ENCODE peak calls at places on chromosomes 5 and 9, in five cellular contexts. One of them, this sample, is unnamed.

GRCh38 chr9:95486318-95486717 is 30.5 kb downstream of the PTCH1 start:
- DNase-seq in GM23248: no peak
- DNase-seq in HCT116: no peak
- DNase-seq in fibroblast of lung: no peak
- DNase-seq in Karpas-422: no peak
- DNase-seq in this sample: no peak

GRCh38 chr5:123000731-123001130 is 35.8 kb downstream of the PPIC start:
- DNase-seq in GM23248: no peak
- DNase-seq in HCT116: no peak
- DNase-seq in fibroblast of lung: no peak
- DNase-seq in Karpas-422: no peak
- DNase-seq in this sample: no peak

GRCh38 chr9:134318941-134319305 is 7.3 kb upstream of the RXRA start:
- DNase-seq in GM23248: no peak
- DNase-seq in HCT116: no peak
- DNase-seq in fibroblast of lung: no peak
- DNase-seq in Karpas-422: no peak
- DNase-seq in this sample: no peak

GRCh38 chr5:116576043-116576713 is 1.6 kb upstream of the SEMA6A start:
- DNase-seq in GM23248: peak; percentile 63
- DNase-seq in HCT116: peak; percentile 72
- DNase-seq in fibroblast of lung: peak; percentile 49
- DNase-seq in Karpas-422: peak; percentile 87
- DNase-seq in this sample: peak; percentile 9

GRCh38 chr9:134066923-134067851 is 639 bp downstream of the BRD3 start:
- DNase-seq in GM23248: peak; percentile 60
- DNase-seq in HCT116: no peak
- DNase-seq in fibroblast of lung: peak; percentile 36
- DNase-seq in Karpas-422: peak; percentile 73
- DNase-seq in this sample: no peak

GRCh38 chr9:71716138-71716909 is 52.0 kb downstream of the CEMIP2 start:
- DNase-seq in GM23248: peak; percentile 37
- DNase-seq in HCT116: no peak
- DNase-seq in fibroblast of lung: no peak
- DNase-seq in Karpas-422: peak; percentile 42
- DNase-seq in this sample: no peak

GRCh38 chr9:99023831-99024230 is 80.1 kb downstream of the COL15A1 start:
- DNase-seq in GM23248: peak; percentile 52
- DNase-seq in HCT116: no peak
- DNase-seq in fibroblast of lung: peak; percentile 34
- DNase-seq in Karpas-422: peak; percentile 54
- DNase-seq in this sample: no peak

GRCh38 chr9:117825609-117826347 is 121.6 kb downstream of the TLR4 start:
- DNase-seq in GM23248: no peak
- DNase-seq in HCT116: no peak
- DNase-seq in fibroblast of lung: no peak
- DNase-seq in Karpas-422: no peak
- DNase-seq in this sample: no peak

GRCh38 chr5:146560205-146560812 is 44.3 kb upstream of the GPR151 start:
- DNase-seq in GM23248: peak; percentile 53
- DNase-seq in HCT116: no peak
- DNase-seq in fibroblast of lung: peak; percentile 81
- DNase-seq in Karpas-422: no peak
- DNase-seq in this sample: no peak

GRCh38 chr9:135919318-135919717 is 12.0 kb upstream of the CAMSAP1 start:
- DNase-seq in GM23248: no peak
- DNase-seq in HCT116: no peak
- DNase-seq in fibroblast of lung: no peak
- DNase-seq in Karpas-422: no peak
- DNase-seq in this sample: no peak

GRCh38 chr5:93294184-93294583 is 286.8 kb downstream of the NR2F1-AS1 start:
- DNase-seq in GM23248: peak; percentile 84
- DNase-seq in HCT116: no peak
- DNase-seq in fibroblast of lung: peak; percentile 68
- DNase-seq in Karpas-422: no peak
- DNase-seq in this sample: peak; percentile 72

GRCh38 chr5:145984072-145984471 is 47.7 kb downstream of the SH3RF2 start:
- DNase-seq in GM23248: no peak
- DNase-seq in HCT116: no peak
- DNase-seq in fibroblast of lung: no peak
- DNase-seq in Karpas-422: no peak
- DNase-seq in this sample: no peak

DNA sequence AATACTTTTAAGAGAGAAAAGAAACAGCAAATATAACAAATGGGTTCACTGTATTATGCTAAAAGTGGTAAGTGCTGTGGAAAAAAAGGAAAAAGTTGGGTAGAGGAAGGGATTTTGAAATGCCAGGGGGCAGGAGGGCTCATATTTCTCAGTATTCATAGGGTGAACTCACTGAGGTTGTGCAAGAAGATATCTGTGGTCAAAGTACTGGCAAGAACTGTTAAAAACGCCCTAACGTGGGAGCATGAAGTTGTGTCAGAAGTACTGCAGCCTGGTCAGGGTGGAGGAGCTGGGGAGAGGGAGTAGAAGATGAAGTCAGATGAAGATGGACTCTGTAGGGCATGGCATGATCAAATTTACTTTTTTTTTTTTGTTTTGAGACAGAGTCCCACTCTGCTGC is 31.2 kb upstream of the SLC28A3 start:
- DNase-seq in GM23248: peak; percentile 97
- DNase-seq in HCT116: no peak
- DNase-seq in fibroblast of lung: peak; percentile 88
- DNase-seq in Karpas-422: no peak
- DNase-seq in this sample: no peak
- H3K4me1 ChIP-seq in GM23248: peaks cover 30% of the 10 kb centered on the region
- H3K4me1 ChIP-seq in HCT116: no peaks in the 10 kb centered on the region
- H3K4me1 ChIP-seq in fibroblast of lung: no peaks in the 10 kb centered on the region
- H3K4me1 ChIP-seq in Karpas-422: no peaks in the 10 kb centered on the region
- H3K4me1 ChIP-seq in this sample: peaks cover 2% of the 10 kb centered on the region

GRCh38 chr5:119386945-119387344 is 31.1 kb downstream of the TNFAIP8 start:
- DNase-seq in GM23248: no peak
- DNase-seq in HCT116: no peak
- DNase-seq in fibroblast of lung: peak; percentile 37
- DNase-seq in Karpas-422: no peak
- DNase-seq in this sample: no peak
- H3K4me2 ChIP-seq in GM23248: no peak overlapping the region
- H3K4me2 ChIP-seq in HCT116: no peak overlapping the region
- H3K4me2 ChIP-seq in fibroblast of lung: no peak overlapping the region
- H3K4me2 ChIP-seq in Karpas-422: no peak overlapping the region
- H3K4me2 ChIP-seq in this sample: no peak overlapping the region

GRCh38 chr5:170269579-170269978 is 28.0 kb downstream of the LCP2 start:
- DNase-seq in GM23248: no peak
- DNase-seq in HCT116: no peak
- DNase-seq in fibroblast of lung: peak; percentile 25
- DNase-seq in Karpas-422: no peak
- DNase-seq in this sample: no peak

GRCh38 chr5:170267431-170268152 is 30.0 kb downstream of the LCP2 start:
- DNase-seq in GM23248: peak; percentile 80
- DNase-seq in HCT116: peak; percentile 37
- DNase-seq in fibroblast of lung: peak; percentile 53
- DNase-seq in Karpas-422: peak; percentile 96
- DNase-seq in this sample: peak; percentile 28

GRCh38 chr5:170266570-170267379 is 30.8 kb downstream of the LCP2 start:
- DNase-seq in GM23248: no peak
- DNase-seq in HCT116: no peak
- DNase-seq in fibroblast of lung: no peak
- DNase-seq in Karpas-422: no peak
- DNase-seq in this sample: no peak

GRCh38 chr5:170268884-170269283 is 28.7 kb downstream of the LCP2 start:
- DNase-seq in GM23248: no peak
- DNase-seq in HCT116: no peak
- DNase-seq in fibroblast of lung: no peak
- DNase-seq in Karpas-422: no peak
- DNase-seq in this sample: no peak

GRCh38 chr5:170268153-170268689 is 29.4 kb downstream of the LCP2 start:
- DNase-seq in GM23248: no peak
- DNase-seq in HCT116: no peak
- DNase-seq in fibroblast of lung: no peak
- DNase-seq in Karpas-422: no peak
- DNase-seq in this sample: no peak
- H3K4me1 ChIP-seq in GM23248: no peaks in the 10 kb centered on the region
- H3K4me1 ChIP-seq in HCT116: no peaks in the 10 kb centered on the region
- H3K4me1 ChIP-seq in fibroblast of lung: no peaks in the 10 kb centered on the region
- H3K4me1 ChIP-seq in Karpas-422: peaks cover 61% of the 10 kb centered on the region
- H3K4me1 ChIP-seq in this sample: no peaks in the 10 kb centered on the region

DNA sequence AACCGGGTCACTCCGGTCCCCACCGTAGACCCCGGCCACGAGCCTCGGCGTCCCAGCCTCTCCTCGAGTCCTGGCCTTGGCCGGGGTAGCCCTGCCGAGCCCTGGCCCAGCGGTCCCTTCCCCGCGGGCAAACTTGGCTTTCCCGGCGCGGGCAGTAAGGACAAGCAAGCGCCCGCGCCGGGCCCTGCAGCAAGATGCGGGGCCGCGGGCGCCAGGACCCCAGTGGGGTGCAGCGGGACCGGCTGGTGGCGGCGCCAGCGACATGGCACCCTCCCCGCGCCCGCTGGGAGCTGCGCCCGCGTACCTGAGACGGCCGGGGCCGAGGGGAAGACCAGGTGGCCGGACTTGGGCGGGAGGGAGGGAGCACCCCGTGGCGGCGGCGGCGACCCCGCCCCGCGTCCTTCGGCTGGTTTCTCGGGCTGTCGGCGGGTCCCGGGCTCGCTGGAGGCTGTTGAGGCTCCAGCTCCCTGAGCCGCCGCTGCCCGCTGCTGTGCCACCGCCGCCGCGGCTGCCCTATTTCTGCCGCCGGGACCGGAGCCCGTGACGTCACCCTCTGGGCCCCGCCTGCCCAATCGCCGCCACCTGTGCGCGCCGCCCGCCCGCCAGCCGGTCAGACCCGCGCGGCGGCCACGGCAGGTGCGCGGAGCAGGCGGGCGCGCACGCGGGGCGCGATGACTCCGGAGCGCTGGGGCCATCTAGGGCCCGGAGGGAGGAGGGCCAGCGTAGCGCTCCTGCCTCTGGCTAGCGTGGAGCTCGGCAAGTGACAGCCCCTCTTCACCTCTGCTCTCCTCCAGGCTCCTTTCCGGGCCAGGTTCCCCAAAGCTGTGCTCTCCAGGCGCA is at the start of gene FSTL4:
- DNase-seq in GM23248: no peak
- DNase-seq in HCT116: no peak
- DNase-seq in fibroblast of lung: no peak
- DNase-seq in Karpas-422: no peak
- DNase-seq in this sample: no peak
- H3K4me2 ChIP-seq in GM23248: no peak within 1 kb of the TSS
- H3K4me2 ChIP-seq in HCT116: no peak within 1 kb of the TSS
- H3K4me2 ChIP-seq in fibroblast of lung: no peak within 1 kb of the TSS
- H3K4me2 ChIP-seq in Karpas-422: no peak within 1 kb of the TSS
- H3K4me2 ChIP-seq in this sample: peak within 1 kb of the TSS; percentile 57

GRCh38 chr9:37951671-37952579 is 48.0 kb upstream of the SLC25A51 start:
- DNase-seq in GM23248: peak; percentile 26
- DNase-seq in HCT116: no peak
- DNase-seq in fibroblast of lung: no peak
- DNase-seq in Karpas-422: no peak
- DNase-seq in this sample: no peak
- H3K4me1 ChIP-seq in GM23248: peaks cover 35% of the 10 kb centered on the region
- H3K4me1 ChIP-seq in HCT116: peaks cover 44% of the 10 kb centered on the region
- H3K4me1 ChIP-seq in fibroblast of lung: peaks cover 22% of the 10 kb centered on the region
- H3K4me1 ChIP-seq in Karpas-422: peaks cover 53% of the 10 kb centered on the region
- H3K4me1 ChIP-seq in this sample: peaks cover 34% of the 10 kb centered on the region

GRCh38 chr9:74056023-74056422 is 441.1 kb upstream of the RORB start:
- DNase-seq in GM23248: no peak
- DNase-seq in HCT116: no peak
- DNase-seq in fibroblast of lung: no peak
- DNase-seq in Karpas-422: no peak
- DNase-seq in this sample: no peak
- H3K4me2 ChIP-seq in GM23248: no peak overlapping the region
- H3K4me2 ChIP-seq in HCT116: no peak overlapping the region
- H3K4me2 ChIP-seq in fibroblast of lung: no peak overlapping the region
- H3K4me2 ChIP-seq in Karpas-422: no peak overlapping the region
- H3K4me2 ChIP-seq in this sample: no peak overlapping the region

DNA sequence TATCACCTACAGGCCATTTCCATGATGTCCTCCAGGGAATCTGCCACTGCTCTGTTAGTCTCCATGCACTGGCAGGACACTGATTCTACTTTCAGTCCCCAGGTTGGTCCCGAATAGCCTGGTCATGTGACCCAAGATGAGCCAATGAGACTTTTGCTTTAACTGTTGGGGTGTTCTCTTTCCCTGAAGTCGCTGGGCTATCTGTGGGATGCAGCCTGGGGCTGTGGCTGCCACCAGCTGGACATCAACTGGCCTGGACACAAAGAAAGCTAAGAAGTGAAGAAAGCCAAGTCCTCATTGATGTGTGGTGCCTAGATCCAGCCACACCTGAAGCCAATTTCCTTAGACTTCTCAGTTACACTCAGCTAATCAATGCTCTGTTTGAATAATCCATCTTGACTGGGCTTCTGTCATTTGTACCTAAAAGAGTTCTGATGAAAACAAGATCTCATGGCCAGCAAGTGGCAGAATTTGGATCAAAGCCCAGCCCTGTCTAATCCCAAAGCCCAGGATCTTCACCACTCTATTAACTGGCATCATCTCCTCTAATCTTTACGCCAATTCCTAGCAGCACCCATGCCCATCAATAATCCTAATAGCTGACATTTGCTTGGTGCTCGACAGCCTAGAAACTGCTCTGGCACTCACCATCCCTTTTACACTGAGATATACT is 37.1 kb downstream of the SH3PXD2B start:
- DNase-seq in GM23248: peak; percentile 13
- DNase-seq in HCT116: no peak
- DNase-seq in fibroblast of lung: no peak
- DNase-seq in Karpas-422: no peak
- DNase-seq in this sample: no peak
- H3K4me1 ChIP-seq in GM23248: peaks cover 68% of the 10 kb centered on the region
- H3K4me1 ChIP-seq in HCT116: no peaks in the 10 kb centered on the region
- H3K4me1 ChIP-seq in fibroblast of lung: peaks cover 49% of the 10 kb centered on the region
- H3K4me1 ChIP-seq in Karpas-422: no peaks in the 10 kb centered on the region
- H3K4me1 ChIP-seq in this sample: peaks cover 72% of the 10 kb centered on the region

DNA sequence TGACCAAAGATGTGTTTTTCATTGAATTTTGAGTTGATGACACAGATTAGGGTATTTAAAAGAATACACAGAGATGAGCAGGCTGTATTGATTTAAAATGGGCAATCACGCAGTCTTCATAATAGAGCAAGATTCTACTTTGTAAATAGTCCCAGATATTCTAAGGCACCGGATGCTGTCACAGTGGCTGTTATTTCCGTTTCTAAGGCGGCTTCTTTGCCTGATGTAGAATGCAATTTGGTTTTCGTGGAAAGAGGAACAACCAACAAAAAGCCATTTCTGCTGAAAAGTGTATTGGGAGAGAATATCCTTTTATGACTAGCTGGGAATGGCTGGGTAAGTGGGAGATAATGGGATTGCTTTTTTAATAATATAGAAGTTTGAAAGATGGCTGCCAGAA is 17.5 kb downstream of the PRKACG start:
- DNase-seq in GM23248: no peak
- DNase-seq in HCT116: no peak
- DNase-seq in fibroblast of lung: no peak
- DNase-seq in Karpas-422: no peak
- DNase-seq in this sample: no peak
- H3K4me2 ChIP-seq in GM23248: no peak overlapping the region
- H3K4me2 ChIP-seq in HCT116: no peak overlapping the region
- H3K4me2 ChIP-seq in fibroblast of lung: no peak overlapping the region
- H3K4me2 ChIP-seq in Karpas-422: no peak overlapping the region
- H3K4me2 ChIP-seq in this sample: no peak overlapping the region

GRCh38 chr9:89604463-89605180 is at the start of gene GADD45G:
- DNase-seq in GM23248: peak; percentile 90
- DNase-seq in HCT116: no peak
- DNase-seq in fibroblast of lung: peak; percentile 84
- DNase-seq in Karpas-422: peak; percentile 61
- DNase-seq in this sample: no peak
- H3K4me1 ChIP-seq in GM23248: peaks cover 25% of the 10 kb centered on the region
- H3K4me1 ChIP-seq in HCT116: peaks cover 28% of the 10 kb centered on the region
- H3K4me1 ChIP-seq in fibroblast of lung: peaks cover 4% of the 10 kb centered on the region
- H3K4me1 ChIP-seq in Karpas-422: peaks cover 14% of the 10 kb centered on the region
- H3K4me1 ChIP-seq in this sample: peaks cover 29% of the 10 kb centered on the region

This sample was measured in keratinocyte.